ENCODE peak calls at places on chromosomes 4 and X, in six cellular contexts. I is lower lobe of right lung, Q is bronchial epithelial cell, C is GM23338, G is uterus, P is IMR-90. Z is an unnamed sample.

GRCh38 chrX:22538581-22538980 is 265.9 kb downstream of the CBLL2 start:
- DNase-seq in P (no peak), G (no peak), C (no peak), I (no peak), Q (peak; percentile 22), Z (no peak)

GRCh38 chrX:13938053-13938765 is 91.5 kb downstream of the GEMIN8 start:
- DNase-seq in Q (no peak), C (peak; percentile 76), G (peak; percentile 15), P (peak; percentile 2), I (peak; percentile 62), Z (peak; percentile 72)

GRCh38 chr4:118921736-118922135 is 33.1 kb downstream of the SYNPO2 start:
- DNase-seq in Q (no peak), P (no peak), C (no peak), I (no peak), G (no peak), Z (no peak)

GRCh38 chr4:76570141-76570989 is 135.3 kb downstream of the SHROOM3 start:
- DNase-seq in Q (peak; percentile 82), P (peak; percentile 89), I (no peak), G (no peak), C (no peak), Z (no peak)

GRCh38 chr4:39977489-39978377 is at the start of gene PDS5A:
- DNase-seq in P (peak; percentile 84), C (peak; percentile 94), I (peak; percentile 92), Q (peak; percentile 68), G (peak; percentile 88), Z (peak; percentile 96)

GRCh38 chr4:37884855-37885487 is 5.9 kb upstream of the TBC1D1 start:
- DNase-seq in G (no peak), I (no peak), P (no peak), C (no peak), Q (no peak), Z (no peak)

GRCh38 chr4:24042094-24042493 is 152.2 kb upstream of the PPARGC1A start:
- DNase-seq in G (no peak), Q (peak; percentile 76), C (no peak), P (peak; percentile 97), I (no peak), Z (no peak)

GRCh38 chr4:55312491-55313101 is 33.4 kb upstream of the SRD5A3 start:
- DNase-seq in C (peak; percentile 80), G (peak; percentile 26), Q (peak; percentile 59), I (no peak), P (peak; percentile 58), Z (no peak)

GRCh38 chr4:120809518-120809917 is 113.0 kb downstream of the PRDM5 start:
- DNase-seq in P (no peak), Q (no peak), C (no peak), G (no peak), I (no peak), Z (no peak)

GRCh38 chr4:186058253-186058979 is 10.5 kb upstream of the TLR3 start:
- DNase-seq in Q (no peak), P (no peak), G (no peak), I (no peak), C (no peak), Z (no peak)

GRCh38 chrX:136030357-136031225 is 45.4 kb downstream of the SLC9A6 start:
- DNase-seq in I (no peak), C (no peak), Q (peak; percentile 4), G (peak; percentile 72), P (peak; percentile 76), Z (no peak)

GRCh38 chrX:135585153-135585552 is 64.7 kb downstream of the INTS6L start:
- DNase-seq in P (no peak), I (no peak), G (no peak), Q (no peak), C (peak; percentile 1), Z (no peak)

GRCh38 chrX:633655-634305 is 3.2 kb downstream of the SHOX start:
- DNase-seq in I (no peak), G (no peak), Q (no peak), P (no peak), C (peak; percentile 34), Z (no peak)

GRCh38 chr4:176964116-176964691 is 171.5 kb upstream of the VEGFC start:
- DNase-seq in C (peak; percentile 69), P (no peak), Q (peak; percentile 44), G (no peak), I (no peak), Z (no peak)

GRCh38 chr4:78845469-78845868 is 69.3 kb downstream of the BMP2K start:
- DNase-seq in Q (no peak), C (no peak), I (no peak), G (no peak), P (no peak), Z (no peak)

GRCh38 chr4:31755751-31756150 is 1035.6 kb downstream of the PCDH7 start:
- DNase-seq in G (no peak), P (no peak), I (no peak), Q (no peak), C (no peak), Z (no peak)

GRCh38 chr4:152243890-152244595 is 291.8 kb downstream of the FBXW7 start:
- DNase-seq in C (no peak), Q (peak; percentile 38), I (no peak), G (no peak), P (no peak), Z (no peak)

GRCh38 chr4:77954690-77955089 is 92.1 kb downstream of the MRPL1 start:
- DNase-seq in G (no peak), P (no peak), C (no peak), I (no peak), Q (no peak), Z (no peak)

GRCh38 chr4:15691346-15692140 is 9.9 kb downstream of the FAM200B start:
- DNase-seq in Q (peak; percentile 50), P (peak; percentile 87), C (no peak), I (no peak), G (no peak), Z (no peak)

GRCh38 chr4:73648478-73648877 is 28.2 kb upstream of the RASSF6 start:
- DNase-seq in G (no peak), P (no peak), C (no peak), Q (no peak), I (no peak), Z (no peak)

DNA sequence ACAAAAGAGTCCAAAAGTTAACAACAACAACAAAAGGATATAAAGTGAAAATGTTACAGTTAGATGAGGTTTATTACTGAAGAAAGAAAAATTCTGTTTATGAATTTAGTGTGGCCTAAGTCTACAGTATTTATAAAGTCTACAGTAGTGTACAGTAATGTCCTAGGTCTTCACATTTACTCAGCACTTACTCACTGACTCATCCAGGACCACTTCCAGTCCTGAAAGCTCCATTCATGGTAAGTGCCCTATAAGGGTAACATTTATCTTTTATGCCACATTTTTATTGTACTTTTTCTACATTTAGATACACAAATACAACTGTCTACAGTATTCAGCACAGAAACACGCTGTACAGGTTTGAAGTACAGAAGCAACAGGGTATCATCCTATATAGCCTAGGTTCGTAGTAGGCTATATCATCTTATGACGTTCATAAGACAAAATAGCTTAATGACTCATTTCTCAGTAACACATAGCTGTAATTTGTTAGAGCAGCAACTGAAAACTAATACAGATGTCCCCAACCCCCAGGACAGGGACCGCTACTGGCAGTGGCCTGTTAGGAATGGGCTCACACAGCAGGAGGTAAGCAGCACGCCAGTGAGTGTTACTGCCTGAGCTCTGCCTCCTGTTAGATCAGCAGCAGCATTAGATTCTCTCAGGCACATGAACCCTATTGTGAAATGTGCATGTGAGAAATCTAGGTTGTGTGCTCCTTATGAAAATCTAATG is 61.3 kb downstream of the CENPC start:
- DNase-seq in I (no peak), G (no peak), Q (peak; percentile 12), P (peak; percentile 72), C (peak; percentile 46), Z (no peak)
- H3K36me3 ChIP-seq in I (peaks cover 40% of the 10 kb centered on the region), G (no peaks in the 10 kb centered on the region), Q (no peaks in the 10 kb centered on the region), P (no peaks in the 10 kb centered on the region), C (no peaks in the 10 kb centered on the region), Z (peaks cover 48% of the 10 kb centered on the region)

GRCh38 chr4:180994722-180995121 is 1248.5 kb upstream of the TENM3 start:
- DNase-seq in I (no peak), G (no peak), C (no peak), P (no peak), Q (no peak), Z (no peak)

GRCh38 chr4:180993179-180993841 is 1249.9 kb upstream of the TENM3 start:
- DNase-seq in C (peak; percentile 4), P (no peak), G (no peak), I (no peak), Q (no peak), Z (no peak)

GRCh38 chr4:180990931-180991330 is 1252.3 kb upstream of the TENM3 start:
- DNase-seq in G (no peak), Q (peak; percentile 75), C (no peak), I (no peak), P (no peak), Z (no peak)
- H3K27me3 ChIP-seq in G (no peaks in the 10 kb centered on the region), Q (no peaks in the 10 kb centered on the region), C (no peaks in the 10 kb centered on the region), I (no peaks in the 10 kb centered on the region), P (no peaks in the 10 kb centered on the region), Z (no peaks in the 10 kb centered on the region)

GRCh38 chr4:184746532-184746870 is 12.6 kb upstream of the CENPU start:
- DNase-seq in I (no peak), P (peak; percentile 82), Q (peak; percentile 84), C (peak; percentile 34), G (peak; percentile 63), Z (no peak)

GRCh38 chr4:184744251-184744650 is 10.4 kb upstream of the CENPU start:
- DNase-seq in P (no peak), G (no peak), I (no peak), Q (no peak), C (no peak), Z (no peak)

GRCh38 chr4:184745747-184746531 is 12.0 kb upstream of the CENPU start:
- DNase-seq in P (peak; percentile 76), C (peak; percentile 90), G (peak; percentile 76), Q (peak; percentile 74), I (no peak), Z (no peak)

GRCh38 chr4:184740965-184741364 is 7.1 kb upstream of the CENPU start:
- DNase-seq in Q (no peak), G (no peak), P (no peak), I (no peak), C (peak; percentile 21), Z (no peak)
- TF ChIP-seq CTCF in Q (no peak), G (no peak), P (no peak), I (no peak), C (peak; percentile 47), Z (no peak)

DNA sequence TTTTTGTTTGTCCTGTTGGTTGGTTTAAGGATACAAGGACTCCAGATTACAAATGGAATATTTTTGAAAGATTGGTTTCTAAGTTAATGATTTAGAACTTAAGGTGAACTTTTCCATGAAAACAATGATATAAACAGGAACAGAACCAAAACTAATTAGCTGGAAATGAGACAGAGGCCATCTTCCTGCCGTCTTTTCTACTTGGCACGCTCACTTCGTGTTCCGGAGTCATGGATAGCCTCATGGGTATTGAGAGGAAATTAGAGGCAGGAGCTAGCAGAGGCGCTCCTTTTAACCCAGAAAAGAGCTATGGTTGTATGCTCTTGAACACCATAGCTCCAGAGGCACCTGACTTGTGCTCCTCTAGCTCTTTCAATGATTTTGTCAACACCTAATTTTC is 2.4 kb downstream of the FAM241A start:
- DNase-seq in P (no peak), C (no peak), Q (no peak), I (no peak), G (no peak), Z (no peak)
- H3K36me3 ChIP-seq in P (no peaks in the 10 kb centered on the region), C (no peaks in the 10 kb centered on the region), Q (no peaks in the 10 kb centered on the region), I (no peaks in the 10 kb centered on the region), G (no peaks in the 10 kb centered on the region), Z (no peaks in the 10 kb centered on the region)

DNA sequence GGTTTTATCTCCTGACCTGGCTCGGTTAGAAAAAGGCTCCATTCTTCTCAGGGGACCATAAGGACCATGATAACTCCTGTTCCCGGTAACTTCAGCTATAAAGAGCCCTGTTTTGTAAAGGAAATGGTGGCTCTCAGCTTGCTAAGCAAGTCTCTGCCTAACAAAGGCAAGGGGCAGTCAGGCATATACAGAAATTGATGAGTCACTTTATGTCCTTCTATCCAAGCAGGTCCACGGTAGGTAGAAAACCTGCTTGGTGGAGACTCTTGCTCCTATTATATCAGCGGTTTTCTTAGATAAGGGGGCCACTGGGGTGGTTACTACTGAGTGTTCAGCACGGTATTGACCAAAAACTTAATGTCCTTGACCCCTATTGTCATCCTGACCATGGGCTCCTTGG is 203.0 kb upstream of the KLF8 start:
- DNase-seq in P (no peak), I (no peak), G (no peak), Q (peak; percentile 35), C (no peak), Z (no peak)
- H3K27me3 ChIP-seq in P (no peaks in the 10 kb centered on the region), I (no peaks in the 10 kb centered on the region), G (no peaks in the 10 kb centered on the region), Q (no peaks in the 10 kb centered on the region), C (no peaks in the 10 kb centered on the region), Z (no peaks in the 10 kb centered on the region)